ENCODE peak calls at places on chromosome 5, in seven cellular contexts. E is fibroblast of pulmonary artery, D is HCT116, T is stomach, U is A549, W is transverse colon, K is HL-60. X is an unnamed sample.

GRCh38 chr5:180974612-180975315 is 13.9 kb upstream of the BTNL3 start:
- DNase-seq in K (no peak), T (no peak), W (no peak), E (no peak), U (no peak), D (no peak), X (no peak)

GRCh38 chr5:36654598-36654997 is 48.2 kb downstream of the SLC1A3 start:
- DNase-seq in U (no peak), E (no peak), W (no peak), D (no peak), T (no peak), K (peak), X (no peak)

GRCh38 chr5:138601444-138601843 is 26.2 kb upstream of the HSPA9 start:
- DNase-seq in T (peak), K (no peak), W (peak), E (peak), D (no peak), U (no peak), X (peak)

GRCh38 chr5:39863926-39864572 is 439.3 kb upstream of the DAB2 start:
- DNase-seq in E (no peak), T (peak), W (no peak), U (no peak), D (no peak), K (no peak), X (no peak)

GRCh38 chr5:146947181-146947941 is 68.8 kb upstream of the PPP2R2B start:
- DNase-seq in U (peak), E (peak), T (no peak), D (peak), W (no peak), K (peak), X (peak)

GRCh38 chr5:176187276-176188062 is 50.8 kb upstream of the SIMC1 start:
- DNase-seq in D (no peak), W (no peak), U (no peak), E (no peak), T (no peak), K (no peak), X (no peak)

GRCh38 chr5:15731686-15732085 is 231.7 kb downstream of the FBXL7 start:
- DNase-seq in E (no peak), W (no peak), K (no peak), U (no peak), T (no peak), D (no peak), X (no peak)

GRCh38 chr5:135012951-135013391 is 21.1 kb downstream of the PITX1 start:
- DNase-seq in U (no peak), K (no peak), W (no peak), E (no peak), D (no peak), T (peak), X (no peak)

GRCh38 chr5:137453476-137454080 is 45.5 kb downstream of the SPOCK1 start:
- DNase-seq in D (peak), E (peak), U (no peak), K (no peak), W (no peak), T (no peak), X (peak)

GRCh38 chr5:175857986-175858385 is 13.4 kb upstream of the CPLX2 start:
- DNase-seq in K (peak), E (no peak), D (no peak), T (no peak), W (no peak), U (no peak), X (no peak)

GRCh38 chr5:34007675-34008600 is at the start of gene AMACR:
- DNase-seq in U (peak), W (peak), E (peak), K (peak), T (peak), D (peak), X (peak)

GRCh38 chr5:174427304-174427703 is 297.1 kb upstream of the MSX2 start:
- DNase-seq in U (no peak), T (no peak), E (no peak), K (no peak), D (no peak), W (no peak), X (no peak)

GRCh38 chr5:80408976-80409926 is 1.4 kb downstream of the ZFYVE16 start:
- DNase-seq in U (no peak), W (no peak), D (no peak), E (peak), T (no peak), K (no peak), X (peak)

GRCh38 chr5:177105546-177106476 is 19.1 kb downstream of the FGFR4 start:
- DNase-seq in E (no peak), T (no peak), W (no peak), K (peak), D (no peak), U (no peak), X (no peak)

GRCh38 chr5:163585206-163585605 is 79.8 kb downstream of the MAT2B start:
- DNase-seq in W (no peak), K (no peak), E (no peak), D (no peak), U (no peak), T (no peak), X (peak)

GRCh38 chr5:103375356-103375755 is 116.8 kb downstream of the MACIR start:
- DNase-seq in W (no peak), K (no peak), T (no peak), U (no peak), D (no peak), E (peak), X (peak)

GRCh38 chr5:10553476-10553875 is 10.4 kb upstream of the ANKRD33B start:
- DNase-seq in D (no peak), E (no peak), K (no peak), T (no peak), W (no peak), U (no peak), X (no peak)

GRCh38 chr5:108356286-108356685 is 25.6 kb downstream of the FBXL17 start:
- DNase-seq in E (no peak), W (no peak), T (no peak), U (no peak), K (no peak), D (no peak), X (no peak)

GRCh38 chr5:157026789-157027424 is 32.0 kb downstream of the HAVCR1 start:
- DNase-seq in D (peak), W (peak), E (no peak), T (no peak), K (no peak), U (peak), X (peak)

GRCh38 chr5:134837530-134838181 is 8.1 kb upstream of the C5orf24 start:
- DNase-seq in W (peak), K (no peak), U (no peak), T (no peak), D (no peak), E (peak), X (peak)

GRCh38 chr5:179166171-179166885 is 106.2 kb downstream of the ZNF354C start:
- DNase-seq in K (no peak), W (no peak), E (no peak), U (no peak), T (no peak), D (no peak), X (no peak)

GRCh38 chr5:179167871-179168451 is 107.8 kb downstream of the ZNF354C start:
- DNase-seq in K (no peak), U (no peak), W (no peak), D (no peak), E (no peak), T (no peak), X (no peak)

GRCh38 chr5:179165421-179166170 is 105.4 kb downstream of the ZNF354C start:
- DNase-seq in E (no peak), T (no peak), U (no peak), K (no peak), D (no peak), W (no peak), X (no peak)

GRCh38 chr5:179168636-179169035 is 108.5 kb downstream of the ZNF354C start:
- DNase-seq in W (no peak), T (no peak), D (no peak), K (no peak), U (no peak), E (no peak), X (no peak)

GRCh38 chr5:179166886-179167841 is 107.0 kb downstream of the ZNF354C start:
- DNase-seq in T (peak), D (no peak), K (no peak), W (peak), U (peak), E (peak), X (peak)
- H3K4me3 ChIP-seq in T (peak), D (no peak), K (no peak), W (peak), U (no peak), E (peak), X (peak)

GRCh38 chr5:983568-983967 is 25.0 kb upstream of the NKD2 start:
- DNase-seq in U (no peak), W (no peak), D (no peak), T (no peak), K (no peak), E (no peak), X (no peak)

GRCh38 chr5:981466-981865 is 27.1 kb upstream of the NKD2 start:
- DNase-seq in E (no peak), W (no peak), K (no peak), D (no peak), U (no peak), T (no peak), X (no peak)

GRCh38 chr5:983238-983524 is 25.4 kb upstream of the NKD2 start:
- DNase-seq in K (no peak), T (no peak), D (no peak), U (no peak), W (no peak), E (no peak), X (no peak)

GRCh38 chr5:980941-981340 is 27.7 kb upstream of the NKD2 start:
- DNase-seq in K (no peak), U (no peak), W (no peak), D (no peak), T (no peak), E (no peak), X (no peak)

DNA sequence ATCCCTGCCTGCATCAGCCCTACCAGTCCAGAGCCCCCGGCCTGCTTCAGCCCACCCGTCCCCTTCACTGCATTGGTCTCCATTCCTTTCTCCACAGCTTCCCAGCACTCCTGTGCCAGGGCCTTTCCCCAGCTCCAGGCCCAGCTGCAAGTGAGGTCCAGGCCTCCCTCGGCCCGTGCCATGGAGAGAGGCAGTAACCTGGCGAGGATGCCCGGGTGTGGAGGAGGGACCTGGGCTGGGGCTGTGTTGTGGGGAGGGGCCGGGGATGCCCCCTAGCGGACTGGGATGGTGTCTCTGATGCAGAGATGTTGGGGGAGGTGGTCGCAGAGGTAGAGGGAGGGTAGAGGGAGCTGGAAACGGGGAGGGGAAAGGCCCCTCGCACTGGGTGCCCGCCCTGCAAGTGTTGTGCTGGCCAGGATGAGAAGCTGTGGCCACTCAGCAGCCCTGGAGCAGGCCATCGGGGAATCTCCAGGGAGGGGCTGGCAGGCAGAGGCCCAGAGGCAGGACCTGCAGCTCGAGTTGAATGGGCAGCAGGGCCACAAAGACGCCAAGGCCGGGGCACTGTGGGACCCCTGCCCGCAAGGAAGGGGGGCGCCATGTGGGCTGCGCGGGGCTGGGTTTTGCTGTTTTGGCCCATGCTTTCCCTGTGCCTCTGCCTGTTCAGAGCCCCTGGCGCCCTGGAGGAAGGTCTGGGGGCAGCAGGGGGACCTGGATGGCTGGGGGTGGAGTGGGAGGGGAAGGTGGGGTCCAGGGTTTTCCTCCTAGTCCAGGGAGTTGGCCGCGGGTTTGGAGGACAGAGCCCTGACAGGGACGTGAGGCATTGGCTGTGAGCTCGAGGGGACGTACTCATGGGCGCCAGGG is 26.0 kb upstream of the NKD2 start:
- DNase-seq in E (no peak), K (no peak), D (no peak), U (peak), W (no peak), T (no peak), X (no peak)
- TF ChIP-seq CTCF in E (peak), K (no peak), D (peak), U (peak), W (no peak), T (no peak), X (no peak)

GRCh38 chr5:179345179-179345428 is 157 bp downstream of the ADAMTS2 start:
- DNase-seq in W (no peak), T (no peak), K (no peak), U (no peak), E (no peak), D (no peak), X (no peak)
- H3K4me3 ChIP-seq in W (peak), T (peak), K (no peak), U (peak), E (peak), D (no peak), X (peak)

GRCh38 chr5:149777382-149777781 is 47.3 kb downstream of the PPARGC1B start:
- DNase-seq in E (no peak), D (no peak), K (no peak), U (no peak), W (no peak), T (no peak), X (no peak)

GRCh38 chr5:149773245-149774095 is 43.4 kb downstream of the PPARGC1B start:
- DNase-seq in D (no peak), U (no peak), W (peak), K (no peak), E (no peak), T (no peak), X (no peak)

GRCh38 chr5:149776376-149777305 is 46.5 kb downstream of the PPARGC1B start:
- DNase-seq in T (peak), U (no peak), K (no peak), E (no peak), W (peak), D (no peak), X (no peak)

GRCh38 chr5:149779071-149779470 is 49.0 kb downstream of the PPARGC1B start:
- DNase-seq in T (no peak), W (no peak), U (no peak), K (no peak), D (no peak), E (no peak), X (no peak)

DNA sequence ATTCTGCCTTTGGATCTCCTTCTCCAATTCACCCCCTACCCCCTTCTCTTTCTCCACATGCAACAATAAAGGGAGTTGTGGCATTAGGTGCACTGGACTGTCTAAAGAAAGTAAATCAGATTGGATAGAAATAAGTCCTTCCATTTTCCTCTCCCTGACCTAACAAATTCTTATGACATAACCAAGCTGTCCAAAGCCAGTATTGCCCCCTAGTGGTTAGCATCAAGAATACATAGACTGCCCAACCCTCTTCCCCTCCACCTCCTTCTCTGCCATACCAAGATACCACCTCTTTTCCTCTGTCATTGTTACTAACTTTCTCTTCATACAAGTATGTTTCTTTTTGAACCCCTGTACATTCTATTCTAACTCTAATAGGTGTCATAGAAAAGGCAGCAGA is 45.7 kb downstream of the PPARGC1B start:
- DNase-seq in E (peak), T (no peak), U (peak), W (no peak), K (no peak), D (peak), X (peak)
- TF ChIP-seq CTCF in E (peak), T (no peak), U (peak), W (peak), K (peak), D (peak), X (peak)

X was measured in fibroblast of mammary gland.